ENCODE peak calls at places on chromosomes 7 and 10, in ten cellular contexts. B, E, P, J, H, M, S, Q, L and G are unnamed samples.

GRCh38 chr7:26860361-26860760 is 4.0 kb downstream of the SKAP2 start:
- DNase-seq in S (no peak), H (no peak), E (peak; percentile 54), P (no peak), Q (no peak), B (no peak), L (no peak), J (no peak), M (no peak), G (no peak)

GRCh38 chr7:630539-630938 is 96.0 kb upstream of the DNAAF5 start:
- DNase-seq in L (no peak), M (no peak), E (no peak), J (no peak), B (no peak), H (no peak), Q (no peak), P (no peak), S (no peak), G (no peak)

GRCh38 chr7:78134256-78134655 is 335.7 kb downstream of the PHTF2 start:
- DNase-seq in L (peak; percentile 62), H (no peak), E (peak; percentile 25), J (no peak), Q (no peak), S (no peak), B (no peak), M (no peak), P (peak; percentile 50), G (no peak)

GRCh38 chr7:106126170-106126938 is 14.2 kb upstream of the SYPL1 start:
- DNase-seq in H (peak; percentile 29), B (no peak), E (peak; percentile 74), L (peak; percentile 71), J (peak; percentile 34), M (no peak), P (no peak), S (no peak), Q (no peak), G (peak; percentile 57)

GRCh38 chr10:101682172-101682825 is 12.7 kb downstream of the FBXW4 start:
- DNase-seq in Q (no peak), M (no peak), S (no peak), P (no peak), L (no peak), E (no peak), H (no peak), B (no peak), J (no peak), G (no peak)

GRCh38 chr10:59626523-59626869 is 83.2 kb downstream of the SLC16A9 start:
- DNase-seq in J (no peak), L (no peak), M (no peak), S (no peak), E (no peak), Q (no peak), P (no peak), B (no peak), H (no peak), G (no peak)

GRCh38 chr7:142438235-142438922 is 180.5 kb upstream of the PRSS58 start:
- DNase-seq in M (no peak), H (no peak), J (no peak), E (peak; percentile 64), P (peak; percentile 68), B (peak; percentile 20), L (peak; percentile 63), S (no peak), Q (no peak), G (no peak)

GRCh38 chr7:116780966-116781365 is 81.4 kb upstream of the CAPZA2 start:
- DNase-seq in M (no peak), P (no peak), H (no peak), L (no peak), J (no peak), B (no peak), Q (no peak), S (no peak), E (peak; percentile 75), G (no peak)

GRCh38 chr7:51315393-51316261 is 982 bp downstream of the COBL start:
- DNase-seq in B (peak; percentile 48), H (no peak), J (no peak), Q (peak; percentile 66), P (no peak), M (no peak), S (no peak), L (no peak), E (peak; percentile 74), G (no peak)

GRCh38 chr10:42428534-42428933 is 209.8 kb downstream of the ZNF33B start:
- DNase-seq in Q (no peak), P (peak; percentile 9), H (no peak), M (no peak), E (no peak), L (peak; percentile 3), B (no peak), S (no peak), J (no peak), G (no peak)

GRCh38 chr10:27611209-27611608 is 107.1 kb downstream of the RAB18 start:
- DNase-seq in S (no peak), L (no peak), M (no peak), Q (no peak), H (no peak), E (no peak), J (no peak), P (no peak), B (no peak), G (no peak)

GRCh38 chr10:100897976-100898375 is 14.8 kb upstream of the SLF2 start:
- DNase-seq in Q (no peak), B (no peak), S (no peak), M (no peak), E (no peak), J (no peak), L (no peak), H (no peak), P (no peak), G (no peak)

GRCh38 chr7:33790746-33791145 is 114.6 kb upstream of the BMPER start:
- DNase-seq in P (no peak), E (no peak), L (no peak), Q (no peak), B (no peak), M (no peak), H (no peak), J (no peak), S (no peak), G (no peak)

GRCh38 chr10:110534571-110534970 is 32.9 kb upstream of the SMC3 start:
- DNase-seq in M (no peak), E (no peak), B (no peak), Q (no peak), H (no peak), J (no peak), L (no peak), S (no peak), P (no peak), G (no peak)

GRCh38 chr10:66167816-66168215 is 758.0 kb upstream of the LRRTM3 start:
- DNase-seq in H (no peak), M (no peak), P (no peak), Q (no peak), J (no peak), B (peak; percentile 12), S (no peak), L (no peak), E (no peak), G (peak; percentile 24)

GRCh38 chr7:29989257-29989995 is at the start of gene SCRN1:
- DNase-seq in M (no peak), Q (peak; percentile 58), P (no peak), B (no peak), J (peak; percentile 6), L (no peak), E (peak; percentile 28), H (peak; percentile 13), S (peak; percentile 58), G (peak; percentile 61)

DNA sequence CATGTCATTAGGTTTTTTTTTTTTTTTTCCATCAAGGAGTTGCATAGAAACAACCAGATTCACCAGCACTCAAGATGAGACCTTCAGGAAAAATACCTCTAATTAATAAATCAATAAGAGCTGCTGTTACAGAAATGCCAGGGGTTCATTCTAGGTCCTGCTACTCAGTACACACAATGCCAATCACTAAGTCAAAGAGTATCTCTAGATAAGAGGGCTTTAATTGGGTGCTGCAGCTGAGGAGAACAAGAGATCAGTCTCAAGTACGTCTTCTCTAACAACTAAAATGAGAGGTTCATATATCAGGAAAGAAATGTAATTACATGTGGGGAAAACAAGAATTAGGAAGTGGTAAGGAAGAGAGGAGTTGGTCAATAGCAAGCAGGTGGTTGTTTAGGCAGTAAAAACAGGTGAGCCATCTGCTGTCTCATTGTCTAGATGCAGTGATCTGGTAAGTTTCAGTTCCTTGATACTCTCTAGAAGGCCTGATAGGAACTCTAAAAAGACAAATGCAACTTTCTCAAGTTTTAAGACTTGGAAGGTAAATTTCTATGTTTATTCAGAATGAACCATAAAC is 272.9 kb upstream of the ZWINT start:
- DNase-seq in H (no peak), B (no peak), S (no peak), Q (no peak), J (no peak), M (no peak), E (no peak), P (no peak), L (no peak), G (no peak)
- H3K4me3 ChIP-seq in H (no peak overlapping the region), B (no peak overlapping the region), S (no peak overlapping the region), Q (no peak overlapping the region), J (no peak overlapping the region), M (no peak overlapping the region), E (no peak overlapping the region), P (no peak overlapping the region), L (no peak overlapping the region), G (no peak overlapping the region)

DNA sequence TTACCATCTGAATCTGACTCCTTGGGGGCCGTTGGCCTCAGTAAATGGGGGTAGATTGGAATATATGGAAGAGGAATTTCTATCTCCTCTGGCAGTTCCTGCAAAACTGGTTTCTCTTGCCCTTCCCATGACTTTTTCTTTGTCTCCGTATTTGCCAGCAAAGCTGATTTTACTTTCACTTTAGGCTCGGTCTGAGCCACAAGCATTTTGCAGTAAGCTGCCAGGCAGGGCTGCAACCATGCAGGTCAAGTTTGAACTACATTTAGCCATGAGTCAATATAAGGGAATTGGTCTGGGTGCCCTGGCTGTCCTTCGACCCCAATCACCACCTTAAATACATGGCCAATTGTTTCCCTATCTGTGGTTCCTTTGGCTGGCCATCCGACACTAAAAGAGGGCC is 104.3 kb downstream of the TRIM24 start:
- DNase-seq in M (no peak), B (peak; percentile 53), L (no peak), J (no peak), S (no peak), Q (peak; percentile 54), P (no peak), E (no peak), H (no peak), G (no peak)
- H3K9me3 ChIP-seq in M (peaks cover 69% of the 10 kb centered on the region), B (no peaks in the 10 kb centered on the region), L (no peaks in the 10 kb centered on the region), J (peaks cover 9% of the 10 kb centered on the region), S (no peaks in the 10 kb centered on the region), Q (peaks cover 10% of the 10 kb centered on the region), P (peaks cover 18% of the 10 kb centered on the region), E (peaks cover 70% of the 10 kb centered on the region), H (peaks cover 21% of the 10 kb centered on the region), G (no peaks in the 10 kb centered on the region)

DNA sequence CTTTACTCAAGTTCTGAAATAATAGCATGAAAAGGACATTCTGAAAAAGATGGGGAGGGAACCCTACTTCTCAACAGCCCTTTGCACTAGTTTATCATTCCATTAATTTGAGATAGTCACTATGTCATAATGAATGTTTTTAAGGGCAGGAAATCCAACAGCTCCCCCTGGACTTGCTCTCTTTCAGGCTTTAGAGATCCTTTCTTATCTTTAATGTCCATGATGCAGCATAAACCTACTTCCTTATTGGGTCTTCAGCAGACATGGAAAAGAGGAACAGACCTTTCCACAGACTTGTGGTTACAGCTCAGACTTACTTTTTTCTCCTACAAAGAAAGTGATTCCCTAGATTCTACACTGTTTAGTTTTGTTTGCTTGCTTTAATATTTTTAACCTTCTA is 87.3 kb downstream of the IDE start:
- DNase-seq in H (no peak), B (no peak), E (no peak), S (no peak), L (peak; percentile 64), P (peak; percentile 52), Q (no peak), J (no peak), M (no peak), G (no peak)
- H3K36me3 ChIP-seq in H (peaks cover 99% of the 10 kb centered on the region), B (peaks cover 91% of the 10 kb centered on the region), E (peaks cover 10% of the 10 kb centered on the region), S (peaks cover 68% of the 10 kb centered on the region), L (peaks cover 49% of the 10 kb centered on the region), P (peaks cover 68% of the 10 kb centered on the region), Q (peaks cover 100% of the 10 kb centered on the region), J (peaks cover 19% of the 10 kb centered on the region), M (peaks cover 93% of the 10 kb centered on the region), G (peaks cover 59% of the 10 kb centered on the region)

GRCh38 chr7:150329331-150330106 is 6.2 kb upstream of the ACTR3C start:
- DNase-seq in L (no peak), Q (peak; percentile 56), P (no peak), J (no peak), E (no peak), H (no peak), B (no peak), S (no peak), M (no peak), G (peak; percentile 60)
- H3K4me3 ChIP-seq in L (no peak overlapping the region), Q (no peak overlapping the region), P (no peak overlapping the region), J (no peak overlapping the region), E (no peak overlapping the region), H (no peak overlapping the region), B (no peak overlapping the region), S (no peak overlapping the region), M (no peak overlapping the region), G (no peak overlapping the region)